ENCODE peak calls at places on chromosomes 5 and 9, in four cellular contexts. One of them, this sample, is unnamed.

GRCh38 chr5:14672508-14673394 is 8.2 kb downstream of the OTULIN start:
- DNase-seq in adrenal gland: peak
- DNase-seq in GM23338: peak
- DNase-seq in naive thymus-derived CD4-positive, alpha-beta T cell: no peak
- DNase-seq in this sample: no peak

GRCh38 chr9:80369641-80370040 is 797.9 kb downstream of the TLE4 start:
- DNase-seq in GM23338: no peak
- DNase-seq in naive thymus-derived CD4-positive, alpha-beta T cell: no peak
- DNase-seq in adrenal gland: no peak
- DNase-seq in this sample: no peak

GRCh38 chr9:114693248-114693895 is 11.4 kb upstream of the TEX48 start:
- DNase-seq in adrenal gland: no peak
- DNase-seq in GM23338: no peak
- DNase-seq in naive thymus-derived CD4-positive, alpha-beta T cell: no peak
- DNase-seq in this sample: no peak

GRCh38 chr5:154371687-154372086 is 74.1 kb upstream of the SAP30L start:
- DNase-seq in GM23338: no peak
- DNase-seq in adrenal gland: peak
- DNase-seq in naive thymus-derived CD4-positive, alpha-beta T cell: no peak
- DNase-seq in this sample: no peak

GRCh38 chr5:22521521-22521920 is 331.6 kb downstream of the CDH12 start:
- DNase-seq in naive thymus-derived CD4-positive, alpha-beta T cell: no peak
- DNase-seq in adrenal gland: no peak
- DNase-seq in GM23338: no peak
- DNase-seq in this sample: no peak

GRCh38 chr9:79945495-79945894 is 373.7 kb downstream of the TLE4 start:
- DNase-seq in naive thymus-derived CD4-positive, alpha-beta T cell: no peak
- DNase-seq in adrenal gland: no peak
- DNase-seq in GM23338: no peak
- DNase-seq in this sample: no peak

GRCh38 chr5:126816649-126817048 is 39.7 kb downstream of the LMNB1 start:
- DNase-seq in GM23338: no peak
- DNase-seq in adrenal gland: no peak
- DNase-seq in naive thymus-derived CD4-positive, alpha-beta T cell: no peak
- DNase-seq in this sample: no peak

GRCh38 chr5:164335837-164336236 is 830.4 kb downstream of the MAT2B start:
- DNase-seq in naive thymus-derived CD4-positive, alpha-beta T cell: no peak
- DNase-seq in GM23338: no peak
- DNase-seq in adrenal gland: no peak
- DNase-seq in this sample: no peak

GRCh38 chr9:137311171-137311970 is 9.3 kb upstream of the NRARP start:
- DNase-seq in naive thymus-derived CD4-positive, alpha-beta T cell: no peak
- DNase-seq in GM23338: no peak
- DNase-seq in adrenal gland: no peak
- DNase-seq in this sample: peak

GRCh38 chr5:132260051-132260450 is 2.6 kb downstream of the PDLIM4 start:
- DNase-seq in adrenal gland: peak
- DNase-seq in naive thymus-derived CD4-positive, alpha-beta T cell: no peak
- DNase-seq in GM23338: no peak
- DNase-seq in this sample: no peak

GRCh38 chr9:83355024-83355444 is 183.2 kb downstream of the FRMD3 start:
- DNase-seq in GM23338: no peak
- DNase-seq in naive thymus-derived CD4-positive, alpha-beta T cell: no peak
- DNase-seq in adrenal gland: no peak
- DNase-seq in this sample: peak

GRCh38 chr9:103399535-103399934 is 404.4 kb downstream of the CYLC2 start:
- DNase-seq in adrenal gland: no peak
- DNase-seq in naive thymus-derived CD4-positive, alpha-beta T cell: no peak
- DNase-seq in GM23338: no peak
- DNase-seq in this sample: no peak

GRCh38 chr9:134384811-134385479 is 58.7 kb downstream of the RXRA start:
- DNase-seq in naive thymus-derived CD4-positive, alpha-beta T cell: no peak
- DNase-seq in adrenal gland: no peak
- DNase-seq in GM23338: no peak
- DNase-seq in this sample: no peak

GRCh38 chr5:43075319-43076293 is 35.5 kb upstream of the ANXA2R start:
- DNase-seq in GM23338: no peak
- DNase-seq in adrenal gland: peak
- DNase-seq in naive thymus-derived CD4-positive, alpha-beta T cell: no peak
- DNase-seq in this sample: peak

GRCh38 chr5:83927140-83927733 is 206.6 kb upstream of the HAPLN1 start:
- DNase-seq in adrenal gland: peak
- DNase-seq in naive thymus-derived CD4-positive, alpha-beta T cell: no peak
- DNase-seq in GM23338: peak
- DNase-seq in this sample: peak

GRCh38 chr9:124449381-124450151 is 685 bp upstream of the ADGRD2 start:
- DNase-seq in GM23338: no peak
- DNase-seq in naive thymus-derived CD4-positive, alpha-beta T cell: no peak
- DNase-seq in adrenal gland: no peak
- DNase-seq in this sample: no peak

GRCh38 chr9:14095272-14095671 is 218.7 kb downstream of the NFIB start:
- DNase-seq in adrenal gland: no peak
- DNase-seq in GM23338: peak
- DNase-seq in naive thymus-derived CD4-positive, alpha-beta T cell: no peak
- DNase-seq in this sample: no peak

GRCh38 chr5:177552839-177553455 is 1.4 kb downstream of the FAM193B start:
- DNase-seq in adrenal gland: peak
- DNase-seq in naive thymus-derived CD4-positive, alpha-beta T cell: no peak
- DNase-seq in GM23338: peak
- DNase-seq in this sample: no peak

GRCh38 chr9:121725008-121725795 is 73.8 kb downstream of the DAB2IP start:
- DNase-seq in naive thymus-derived CD4-positive, alpha-beta T cell: no peak
- DNase-seq in adrenal gland: peak
- DNase-seq in GM23338: no peak
- DNase-seq in this sample: peak

GRCh38 chr5:84524491-84524890 is 139.8 kb upstream of the EDIL3 start:
- DNase-seq in naive thymus-derived CD4-positive, alpha-beta T cell: no peak
- DNase-seq in GM23338: no peak
- DNase-seq in adrenal gland: no peak
- DNase-seq in this sample: no peak

DNA sequence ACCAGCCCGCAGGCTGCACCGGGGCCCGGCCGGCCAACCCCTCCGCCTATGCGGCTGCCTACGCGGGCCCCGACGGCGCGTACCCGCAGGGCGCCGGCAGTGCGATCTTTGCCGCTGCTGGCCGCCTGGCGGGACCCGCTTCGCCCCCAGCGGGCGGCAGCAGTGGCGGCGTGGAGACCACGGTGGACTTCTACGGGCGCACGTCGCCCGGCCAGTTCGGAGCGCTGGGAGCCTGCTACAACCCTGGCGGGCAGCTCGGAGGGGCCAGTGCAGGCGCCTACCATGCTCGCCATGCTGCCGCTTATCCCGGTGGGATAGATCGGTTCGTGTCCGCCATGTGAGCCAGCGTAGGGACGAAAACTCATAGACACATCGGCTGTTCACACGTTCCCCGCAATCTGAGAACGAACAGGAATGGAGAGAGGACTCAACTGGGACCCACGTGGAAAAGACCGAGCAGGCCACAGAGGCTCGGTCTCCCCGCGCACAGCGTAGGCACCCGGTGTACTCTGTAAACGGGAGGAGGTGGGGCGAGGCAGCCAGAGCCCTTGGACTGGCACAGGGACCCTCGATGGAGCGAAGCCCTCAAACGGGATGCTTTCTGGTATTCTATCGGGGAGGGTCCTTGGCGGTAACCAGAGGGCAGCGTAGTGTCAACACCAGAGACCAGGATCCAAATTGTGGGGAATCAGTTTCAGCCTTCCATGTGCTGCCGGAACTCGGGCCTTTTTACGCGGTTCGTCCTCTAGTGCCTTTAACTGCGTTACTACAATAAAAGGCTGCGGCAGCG is 1.9 kb downstream of the FOXE1 start:
- DNase-seq in GM23338: peak
- DNase-seq in adrenal gland: no peak
- DNase-seq in naive thymus-derived CD4-positive, alpha-beta T cell: no peak
- DNase-seq in this sample: no peak
- H3K4me3 ChIP-seq in GM23338: peak
- H3K4me3 ChIP-seq in adrenal gland: no peak
- H3K4me3 ChIP-seq in naive thymus-derived CD4-positive, alpha-beta T cell: no peak
- H3K4me3 ChIP-seq in this sample: no peak

GRCh38 chr9:87963770-87964169 is 10.6 kb downstream of the CDK20 start:
- DNase-seq in adrenal gland: no peak
- DNase-seq in GM23338: no peak
- DNase-seq in naive thymus-derived CD4-positive, alpha-beta T cell: no peak
- DNase-seq in this sample: no peak
- H3K27ac ChIP-seq in adrenal gland: no peak
- H3K27ac ChIP-seq in GM23338: no peak
- H3K27ac ChIP-seq in naive thymus-derived CD4-positive, alpha-beta T cell: no peak
- H3K27ac ChIP-seq in this sample: no peak

GRCh38 chr9:131008909-131009618 is at the start of gene LAMC3:
- DNase-seq in naive thymus-derived CD4-positive, alpha-beta T cell: no peak
- DNase-seq in adrenal gland: peak
- DNase-seq in GM23338: peak
- DNase-seq in this sample: peak
- H3K4me3 ChIP-seq in naive thymus-derived CD4-positive, alpha-beta T cell: no peak
- H3K4me3 ChIP-seq in adrenal gland: no peak
- H3K4me3 ChIP-seq in GM23338: peak
- H3K4me3 ChIP-seq in this sample: peak

DNA sequence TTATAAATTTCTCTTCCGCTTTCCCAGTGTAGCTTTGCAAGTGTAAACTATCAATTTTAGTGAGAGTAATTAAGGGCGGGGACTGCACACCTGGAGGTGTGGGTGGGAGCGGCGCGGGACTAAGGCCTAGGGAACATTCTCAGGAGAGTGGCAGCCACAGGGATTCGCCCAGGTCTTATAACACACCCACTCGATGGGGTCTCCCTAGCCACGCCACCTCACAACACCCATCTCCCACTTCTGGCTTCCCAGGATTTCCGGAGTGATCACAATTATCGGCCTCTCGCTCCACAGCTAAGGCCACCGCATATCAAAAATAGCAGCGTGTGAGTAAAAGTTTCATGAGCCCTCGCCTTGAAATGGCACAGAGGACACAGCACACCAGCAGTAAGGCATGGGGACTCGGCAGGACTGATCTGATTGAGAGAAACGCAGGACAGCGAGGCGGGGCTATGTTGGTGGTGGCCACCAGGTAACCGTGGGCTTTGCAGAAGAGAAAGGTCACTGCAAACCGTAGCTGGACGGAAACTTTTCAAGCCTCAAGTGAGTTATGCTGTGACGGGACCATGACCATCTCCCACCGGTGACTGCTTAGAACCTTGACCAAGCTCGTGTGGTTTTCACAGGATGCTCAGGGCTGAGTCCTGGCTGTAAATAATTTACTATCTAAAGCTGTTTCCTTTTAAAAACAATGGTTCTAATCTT is 1.1 kb upstream of the LPAR1 start:
- DNase-seq in GM23338: peak
- DNase-seq in adrenal gland: no peak
- DNase-seq in naive thymus-derived CD4-positive, alpha-beta T cell: no peak
- DNase-seq in this sample: peak
- H3K27ac ChIP-seq in GM23338: no peak
- H3K27ac ChIP-seq in adrenal gland: no peak
- H3K27ac ChIP-seq in naive thymus-derived CD4-positive, alpha-beta T cell: no peak
- H3K27ac ChIP-seq in this sample: peak

DNA sequence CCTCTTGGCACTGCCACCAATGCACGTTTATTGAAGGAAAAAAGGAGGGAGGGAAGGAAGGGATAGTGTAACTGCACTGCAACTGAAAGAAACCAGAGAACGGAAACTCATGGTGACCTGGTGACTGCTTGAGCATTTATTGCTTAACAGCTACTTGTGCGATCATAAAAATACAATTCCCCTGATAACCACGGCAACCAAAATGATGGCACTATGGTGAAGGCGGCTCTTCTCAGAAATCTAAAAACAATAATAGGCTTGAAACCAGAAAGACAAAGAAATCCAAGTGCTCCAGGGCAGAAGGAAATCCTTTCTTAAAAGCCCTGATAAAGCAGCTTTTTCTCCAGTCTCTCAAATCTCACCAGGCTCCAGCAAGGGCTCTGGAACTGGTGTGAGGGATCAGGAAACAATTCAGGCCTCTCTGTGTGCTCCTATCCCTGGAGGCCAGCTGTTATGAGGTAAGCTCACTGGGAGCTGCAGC is 1.9 kb downstream of the FBXO10 start:
- DNase-seq in GM23338: peak
- DNase-seq in adrenal gland: no peak
- DNase-seq in naive thymus-derived CD4-positive, alpha-beta T cell: no peak
- DNase-seq in this sample: no peak
- H3K4me3 ChIP-seq in GM23338: no peak
- H3K4me3 ChIP-seq in adrenal gland: no peak
- H3K4me3 ChIP-seq in naive thymus-derived CD4-positive, alpha-beta T cell: no peak
- H3K4me3 ChIP-seq in this sample: no peak

DNA sequence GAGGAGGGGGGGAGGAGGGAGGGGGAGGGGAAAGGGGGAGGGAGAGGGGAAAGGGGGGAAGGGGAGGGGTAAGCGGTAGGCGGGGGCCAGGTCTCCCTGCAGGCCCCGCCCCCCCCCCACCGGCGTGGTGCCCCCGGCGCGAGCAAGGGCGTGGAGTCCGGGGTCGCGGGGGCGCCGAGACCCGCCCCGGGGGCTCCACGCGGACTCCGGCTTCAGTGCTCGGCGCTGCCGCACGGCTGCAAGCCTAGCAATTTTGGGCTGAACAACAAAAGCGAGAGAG is 10.8 kb downstream of the C9orf50 start:
- DNase-seq in adrenal gland: no peak
- DNase-seq in naive thymus-derived CD4-positive, alpha-beta T cell: no peak
- DNase-seq in GM23338: no peak
- DNase-seq in this sample: no peak
- H3K27ac ChIP-seq in adrenal gland: peak
- H3K27ac ChIP-seq in naive thymus-derived CD4-positive, alpha-beta T cell: peak
- H3K27ac ChIP-seq in GM23338: no peak
- H3K27ac ChIP-seq in this sample: peak

GRCh38 chr5:2196416-2196815 is 313.7 kb upstream of the IRX4 start:
- DNase-seq in naive thymus-derived CD4-positive, alpha-beta T cell: no peak
- DNase-seq in GM23338: no peak
- DNase-seq in adrenal gland: no peak
- DNase-seq in this sample: no peak

GRCh38 chr5:2199697-2200096 is 317.0 kb upstream of the IRX4 start:
- DNase-seq in naive thymus-derived CD4-positive, alpha-beta T cell: no peak
- DNase-seq in GM23338: no peak
- DNase-seq in adrenal gland: no peak
- DNase-seq in this sample: no peak

GRCh38 chr5:2194949-2195348 is 312.2 kb upstream of the IRX4 start:
- DNase-seq in adrenal gland: no peak
- DNase-seq in GM23338: no peak
- DNase-seq in naive thymus-derived CD4-positive, alpha-beta T cell: no peak
- DNase-seq in this sample: no peak

GRCh38 chr5:2193923-2194555 is 311.3 kb upstream of the IRX4 start:
- DNase-seq in adrenal gland: no peak
- DNase-seq in naive thymus-derived CD4-positive, alpha-beta T cell: no peak
- DNase-seq in GM23338: no peak
- DNase-seq in this sample: no peak

GRCh38 chr5:2196989-2197531 is 314.3 kb upstream of the IRX4 start:
- DNase-seq in naive thymus-derived CD4-positive, alpha-beta T cell: no peak
- DNase-seq in adrenal gland: no peak
- DNase-seq in GM23338: no peak
- DNase-seq in this sample: no peak
- H3K4me3 ChIP-seq in naive thymus-derived CD4-positive, alpha-beta T cell: no peak
- H3K4me3 ChIP-seq in adrenal gland: no peak
- H3K4me3 ChIP-seq in GM23338: no peak
- H3K4me3 ChIP-seq in this sample: no peak

GRCh38 chr9:85741112-85741874 is 461 bp downstream of the AGTPBP1 start:
- DNase-seq in GM23338: peak
- DNase-seq in naive thymus-derived CD4-positive, alpha-beta T cell: peak
- DNase-seq in adrenal gland: peak
- DNase-seq in this sample: peak
- H3K27ac ChIP-seq in GM23338: peak
- H3K27ac ChIP-seq in naive thymus-derived CD4-positive, alpha-beta T cell: peak
- H3K27ac ChIP-seq in adrenal gland: peak
- H3K27ac ChIP-seq in this sample: peak

GRCh38 chr9:129498451-129499376 is 122.2 kb downstream of the C9orf50 start:
- DNase-seq in adrenal gland: peak
- DNase-seq in naive thymus-derived CD4-positive, alpha-beta T cell: no peak
- DNase-seq in GM23338: no peak
- DNase-seq in this sample: peak
- H3K4me3 ChIP-seq in adrenal gland: no peak
- H3K4me3 ChIP-seq in naive thymus-derived CD4-positive, alpha-beta T cell: no peak
- H3K4me3 ChIP-seq in GM23338: no peak
- H3K4me3 ChIP-seq in this sample: no peak

This sample was measured in right cardiac atrium.